ENCODE peak calls at places on chromosomes 2 and 18, in eight cellular contexts. A is H7; Y is CD4-positive, CD25-positive, alpha-beta regulatory T cell; H is choroid plexus epithelial cell; V is breast epithelium; C is cardiac fibroblast; W is dorsolateral prefrontal cortex; S is OCI-LY7. X is an unnamed sample.

GRCh38 chr2:128261245-128262128 is 57.2 kb downstream of the HS6ST1 start:
- DNase-seq in A (peak; percentile 67), Y (no peak), H (no peak), V (no peak), C (no peak), W (no peak), S (no peak), X (no peak)

GRCh38 chr2:201235865-201236811 is 24.2 kb upstream of the CASP8 start:
- DNase-seq in A (peak; percentile 72), Y (peak; percentile 35), H (peak; percentile 92), V (peak; percentile 28), C (peak; percentile 91), W (no peak), S (peak; percentile 83), X (peak; percentile 33)

GRCh38 chr2:105929506-105929905 is 184.8 kb downstream of the NCK2 start:
- DNase-seq in A (no peak), Y (no peak), H (peak; percentile 18), V (no peak), C (peak; percentile 25), W (no peak), S (no peak), X (peak; percentile 10)

GRCh38 chr2:212995920-212996319 is 155.5 kb downstream of the IKZF2 start:
- DNase-seq in A (no peak), Y (no peak), H (peak; percentile 50), V (no peak), C (peak; percentile 78), W (no peak), S (no peak), X (no peak)

GRCh38 chr2:216362730-216363129 is 9.6 kb downstream of the MARCHF4 start:
- DNase-seq in A (no peak), Y (no peak), H (peak; percentile 85), V (no peak), C (peak; percentile 76), W (no peak), S (no peak), X (no peak)

GRCh38 chr2:239802101-239802649 is 223.0 kb downstream of the NDUFA10 start:
- DNase-seq in A (no peak), Y (no peak), H (no peak), V (no peak), C (no peak), W (no peak), S (no peak), X (no peak)

GRCh38 chr18:74185860-74186259 is 37.5 kb downstream of the TIMM21 start:
- DNase-seq in A (no peak), Y (no peak), H (no peak), V (no peak), C (no peak), W (no peak), S (no peak), X (no peak)

GRCh38 chr2:101805146-101806088 is 107.9 kb downstream of the MAP4K4 start:
- DNase-seq in A (no peak), Y (no peak), H (peak; percentile 80), V (no peak), C (peak; percentile 68), W (no peak), S (no peak), X (no peak)

GRCh38 chr2:169362346-169363026 is at the start of gene LRP2:
- DNase-seq in A (peak; percentile 70), Y (peak; percentile 3), H (peak; percentile 2), V (no peak), C (no peak), W (peak; percentile 33), S (no peak), X (no peak)

GRCh38 chr2:10220516-10221391 is 82.0 kb upstream of the HPCAL1 start:
- DNase-seq in A (no peak), Y (no peak), H (peak; percentile 61), V (no peak), C (peak; percentile 84), W (no peak), S (no peak), X (no peak)
- H3K4me3 ChIP-seq in A (no peak overlapping the region), Y (no peak overlapping the region), H (no peak overlapping the region), V (no peak overlapping the region), C (no peak overlapping the region), W (no peak overlapping the region), S (no peak overlapping the region), X (no peak overlapping the region)

GRCh38 chr2:74036450-74037175 is 51.9 kb downstream of the TET3 start:
- DNase-seq in A (no peak), Y (no peak), H (no peak), V (no peak), C (no peak), W (no peak), S (no peak), X (no peak)
- H3K4me3 ChIP-seq in A (no peak overlapping the region), Y (no peak overlapping the region), H (no peak overlapping the region), V (no peak overlapping the region), C (no peak overlapping the region), W (no peak overlapping the region), S (no peak overlapping the region), X (no peak overlapping the region)

GRCh38 chr2:24169031-24169430 is 5.8 kb upstream of the FAM228A start:
- DNase-seq in A (no peak), Y (no peak), H (no peak), V (no peak), C (no peak), W (no peak), S (no peak), X (no peak)

GRCh38 chr2:24162494-24162893 is 12.4 kb upstream of the FAM228A start:
- DNase-seq in A (no peak), Y (no peak), H (no peak), V (no peak), C (no peak), W (no peak), S (no peak), X (no peak)

GRCh38 chr2:24163186-24163585 is 11.7 kb upstream of the FAM228A start:
- DNase-seq in A (no peak), Y (no peak), H (no peak), V (no peak), C (no peak), W (no peak), S (no peak), X (no peak)

GRCh38 chr2:24160761-24161160 is 14.1 kb upstream of the FAM228A start:
- DNase-seq in A (no peak), Y (no peak), H (no peak), V (no peak), C (no peak), W (no peak), S (no peak), X (no peak)

DNA sequence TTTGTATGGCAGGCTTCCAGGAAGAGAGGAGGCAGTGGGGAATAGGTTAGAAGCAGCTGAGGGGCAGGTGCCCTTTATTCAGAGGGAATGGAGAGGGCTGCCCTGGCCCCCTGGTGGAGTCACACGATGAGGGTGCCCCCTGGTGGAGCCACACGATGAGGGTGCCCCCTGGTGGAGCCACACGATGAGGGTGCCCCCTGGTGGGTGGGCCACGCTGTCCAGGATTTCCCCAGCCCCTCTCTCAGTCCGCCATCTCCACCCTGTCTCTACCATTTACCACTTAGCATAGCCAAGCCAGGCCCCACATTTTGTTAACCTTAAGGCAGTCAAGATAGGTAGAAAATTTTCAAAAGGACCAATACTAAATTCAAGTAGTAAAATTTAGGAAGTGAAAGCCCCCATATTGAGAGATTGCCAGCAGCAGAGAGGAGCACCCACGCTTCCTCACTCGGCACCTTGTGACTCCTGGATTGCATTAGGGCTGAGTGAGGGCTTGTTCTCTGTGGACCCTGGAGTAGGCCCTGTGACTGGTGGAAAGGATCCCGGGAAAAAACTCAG is 10.4 kb upstream of the FAM228A start:
- DNase-seq in A (peak; percentile 79), Y (peak; percentile 4), H (peak; percentile 11), V (no peak), C (peak; percentile 36), W (no peak), S (peak; percentile 67), X (no peak)
- H3K4me3 ChIP-seq in A (no peak overlapping the region), Y (no peak overlapping the region), H (no peak overlapping the region), V (no peak overlapping the region), C (no peak overlapping the region), W (no peak overlapping the region), S (no peak overlapping the region), X (no peak overlapping the region)

GRCh38 chr2:12705230-12705629 is 11.5 kb upstream of the TRIB2 start:
- DNase-seq in A (no peak), Y (no peak), H (peak; percentile 54), V (no peak), C (no peak), W (no peak), S (no peak), X (no peak)

GRCh38 chr2:12702661-12703121 is 14.0 kb upstream of the TRIB2 start:
- DNase-seq in A (no peak), Y (no peak), H (peak; percentile 88), V (peak; percentile 43), C (peak; percentile 92), W (no peak), S (no peak), X (no peak)

GRCh38 chr2:12700989-12701388 is 15.7 kb upstream of the TRIB2 start:
- DNase-seq in A (no peak), Y (no peak), H (peak; percentile 56), V (no peak), C (peak; percentile 72), W (no peak), S (no peak), X (no peak)

GRCh38 chr2:12704378-12704777 is 12.4 kb upstream of the TRIB2 start:
- DNase-seq in A (no peak), Y (no peak), H (peak; percentile 64), V (peak; percentile 37), C (peak; percentile 68), W (no peak), S (no peak), X (no peak)

GRCh38 chr2:12701786-12702660 is 14.7 kb upstream of the TRIB2 start:
- DNase-seq in A (no peak), Y (no peak), H (peak; percentile 56), V (no peak), C (peak; percentile 76), W (no peak), S (no peak), X (no peak)
- H3K4me3 ChIP-seq in A (no peak overlapping the region), Y (peak overlapping the region; percentile 40), H (no peak overlapping the region), V (no peak overlapping the region), C (no peak overlapping the region), W (no peak overlapping the region), S (no peak overlapping the region), X (peak overlapping the region; percentile 1)

GRCh38 chr2:37338933-37339332 is 5.5 kb upstream of the QPCT start:
- DNase-seq in A (no peak), Y (no peak), H (no peak), V (no peak), C (no peak), W (no peak), S (peak; percentile 45), X (no peak)
- H3K4me3 ChIP-seq in A (no peak overlapping the region), Y (no peak overlapping the region), H (no peak overlapping the region), V (no peak overlapping the region), C (no peak overlapping the region), W (no peak overlapping the region), S (peak overlapping the region; percentile 49), X (no peak overlapping the region)

DNA sequence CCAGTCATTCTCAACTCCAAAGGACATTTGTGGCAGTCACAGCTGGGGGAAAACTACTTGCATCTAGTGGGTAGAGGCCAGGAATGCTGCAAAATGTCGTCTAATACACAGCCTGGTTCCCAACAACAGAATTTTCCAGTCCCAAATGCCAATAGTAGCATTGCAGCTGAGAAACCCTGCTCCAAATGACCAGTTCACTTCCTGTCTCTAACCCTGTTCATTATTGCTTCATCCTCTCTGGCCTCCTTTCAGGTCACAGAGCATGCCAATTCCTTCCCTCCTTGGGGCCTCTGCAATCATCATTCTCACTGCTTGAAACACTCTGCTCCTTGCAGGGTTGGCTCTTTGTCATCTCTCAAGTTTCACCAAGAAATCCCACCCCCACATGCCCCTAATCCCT is 139.1 kb downstream of the IRS1 start:
- DNase-seq in A (no peak), Y (no peak), H (peak; percentile 94), V (peak; percentile 62), C (peak; percentile 98), W (no peak), S (no peak), X (no peak)
- H3K4me3 ChIP-seq in A (no peak overlapping the region), Y (no peak overlapping the region), H (no peak overlapping the region), V (no peak overlapping the region), C (no peak overlapping the region), W (no peak overlapping the region), S (no peak overlapping the region), X (no peak overlapping the region)